ENCODE peak calls at places on chromosomes 5 and 9, in seven cellular contexts. H is heart left ventricle, D is osteoblast, S is cardiac muscle cell, V is thyroid gland, J is uterus, A is PC-9. Z is an unnamed sample.

GRCh38 chr5:4661326-4661725 is 478.8 kb upstream of the ADAMTS16 start:
- DNase-seq in H (no peak), J (no peak), D (no peak), V (no peak), S (no peak), A (no peak), Z (no peak)

GRCh38 chr5:433836-434235 is 9.1 kb upstream of the EXOC3 start:
- DNase-seq in V (no peak), D (peak; percentile 85), A (no peak), J (no peak), S (no peak), H (peak; percentile 50), Z (peak; percentile 9)

GRCh38 chr5:87541033-87541432 is 128.3 kb upstream of the CCNH start:
- DNase-seq in J (peak; percentile 73), H (peak; percentile 52), V (peak; percentile 56), A (peak; percentile 32), S (peak; percentile 66), D (peak; percentile 35), Z (peak; percentile 88)

GRCh38 chr5:178069909-178070308 is 43.4 kb upstream of the N4BP3 start:
- DNase-seq in S (peak; percentile 36), D (peak; percentile 77), V (no peak), J (no peak), H (no peak), A (peak; percentile 43), Z (no peak)

GRCh38 chr9:109010676-109011655 is 2.3 kb downstream of the CTNNAL1 start:
- DNase-seq in V (no peak), J (no peak), A (peak; percentile 33), H (no peak), S (peak; percentile 84), D (peak; percentile 76), Z (peak; percentile 78)

GRCh38 chr5:66904189-66904588 is 292.4 kb downstream of the CD180 start:
- DNase-seq in A (no peak), V (no peak), H (no peak), D (no peak), J (no peak), S (no peak), Z (no peak)

GRCh38 chr5:84382363-84383295 is 2.1 kb downstream of the EDIL3 start:
- DNase-seq in S (peak; percentile 83), A (peak; percentile 47), H (peak; percentile 70), J (peak; percentile 41), D (peak; percentile 69), V (no peak), Z (peak; percentile 62)

GRCh38 chr5:92805446-92805845 is 775.6 kb downstream of the NR2F1-AS1 start:
- DNase-seq in D (no peak), S (no peak), J (no peak), A (no peak), V (no peak), H (no peak), Z (no peak)

GRCh38 chr9:129586241-129586640 is 34.7 kb downstream of the C9orf50 start:
- DNase-seq in D (no peak), S (no peak), V (no peak), H (no peak), A (no peak), J (no peak), Z (no peak)

GRCh38 chr5:136067422-136067821 is 38.6 kb downstream of the TGFBI start:
- DNase-seq in J (no peak), D (peak; percentile 11), A (no peak), V (no peak), H (no peak), S (no peak), Z (no peak)

GRCh38 chr5:113336975-113337374 is 97.8 kb downstream of the TSSK1B start:
- DNase-seq in A (no peak), J (peak; percentile 30), S (peak; percentile 91), H (no peak), V (no peak), D (peak; percentile 71), Z (no peak)

GRCh38 chr5:131226899-131227298 is 37.0 kb upstream of the CDC42SE2 start:
- DNase-seq in V (no peak), J (no peak), D (no peak), A (no peak), H (no peak), S (no peak), Z (no peak)

GRCh38 chr9:123997665-123998277 is 13.8 kb upstream of the LHX2 start:
- DNase-seq in V (peak; percentile 23), D (no peak), H (peak; percentile 76), S (peak; percentile 41), A (no peak), J (no peak), Z (peak; percentile 49)

GRCh38 chr5:159178978-159179377 is 30.4 kb downstream of the RNF145 start:
- DNase-seq in S (peak; percentile 97), J (no peak), V (no peak), H (no peak), D (no peak), A (peak; percentile 31), Z (no peak)

GRCh38 chr5:43191740-43192557 is at the start of gene NIM1K:
- DNase-seq in A (peak; percentile 55), S (peak; percentile 60), D (peak; percentile 75), V (peak; percentile 79), H (peak; percentile 80), J (peak; percentile 57), Z (peak; percentile 79)

GRCh38 chr5:73018892-73019291 is 63.1 kb downstream of the FCHO2 start:
- DNase-seq in S (no peak), V (no peak), H (no peak), D (no peak), J (no peak), A (no peak), Z (no peak)

GRCh38 chr9:8020161-8020560 is 220.6 kb upstream of the DMAC1 start:
- DNase-seq in J (no peak), V (no peak), S (no peak), A (no peak), H (no peak), D (no peak), Z (no peak)

GRCh38 chr5:139648205-139649081 is at the start of gene CXXC5:
- DNase-seq in J (peak; percentile 83), H (peak; percentile 92), D (peak; percentile 98), A (peak; percentile 86), V (peak; percentile 88), S (peak; percentile 92), Z (peak; percentile 89)

GRCh38 chr9:128383791-128384190 is 12.6 kb downstream of the URM1 start:
- DNase-seq in D (peak; percentile 22), S (no peak), A (no peak), H (no peak), V (no peak), J (no peak), Z (no peak)

GRCh38 chr9:14307989-14308750 is 5.8 kb downstream of the NFIB start:
- DNase-seq in V (no peak), A (no peak), D (no peak), S (peak; percentile 65), J (no peak), H (no peak), Z (no peak)

GRCh38 chr9:80797841-80798688 is 891.3 kb downstream of the TLE1 start:
- DNase-seq in H (no peak), A (no peak), S (peak; percentile 4), V (no peak), J (peak; percentile 67), D (no peak), Z (no peak)

GRCh38 chr5:142689081-142689480 is 3.2 kb upstream of the FGF1 start:
- DNase-seq in S (no peak), A (no peak), D (no peak), H (no peak), V (no peak), J (no peak), Z (no peak)

GRCh38 chr9:106828965-106829364 is 34.0 kb upstream of the ZNF462 start:
- DNase-seq in S (no peak), V (no peak), D (no peak), A (no peak), H (no peak), J (no peak), Z (no peak)

GRCh38 chr5:171405615-171406014 is 13.8 kb upstream of the FGF18 start:
- DNase-seq in A (no peak), V (no peak), D (no peak), S (peak; percentile 35), H (no peak), J (no peak), Z (no peak)

DNA sequence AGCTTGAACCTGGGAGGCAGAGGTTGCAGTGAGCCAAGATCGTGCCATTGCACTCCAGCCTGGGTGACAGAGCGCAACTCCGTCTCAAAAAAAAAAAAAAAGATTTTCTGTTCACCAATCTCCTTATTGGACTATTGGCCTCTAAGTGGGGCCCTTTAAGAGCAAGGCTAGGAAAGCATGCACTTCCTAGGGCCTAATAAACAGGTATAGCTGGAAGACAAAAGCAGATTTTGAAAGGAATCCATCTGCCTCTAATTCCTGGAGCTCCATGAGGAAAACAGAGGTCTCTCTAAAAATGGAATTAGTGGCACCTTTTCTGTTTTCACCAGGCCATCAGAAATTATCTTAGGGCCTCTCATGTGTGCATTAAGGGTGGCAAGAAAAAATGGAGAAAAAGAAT is 70.0 kb downstream of the RGMB start:
- DNase-seq in D (no peak), S (no peak), A (no peak), H (no peak), V (no peak), J (no peak), Z (no peak)
- H3K27me3 ChIP-seq in D (no peaks in the 10 kb centered on the region), S (no peaks in the 10 kb centered on the region), A (no peaks in the 10 kb centered on the region), H (no peaks in the 10 kb centered on the region), V (no peaks in the 10 kb centered on the region), J (no peaks in the 10 kb centered on the region), Z (no peaks in the 10 kb centered on the region)

DNA sequence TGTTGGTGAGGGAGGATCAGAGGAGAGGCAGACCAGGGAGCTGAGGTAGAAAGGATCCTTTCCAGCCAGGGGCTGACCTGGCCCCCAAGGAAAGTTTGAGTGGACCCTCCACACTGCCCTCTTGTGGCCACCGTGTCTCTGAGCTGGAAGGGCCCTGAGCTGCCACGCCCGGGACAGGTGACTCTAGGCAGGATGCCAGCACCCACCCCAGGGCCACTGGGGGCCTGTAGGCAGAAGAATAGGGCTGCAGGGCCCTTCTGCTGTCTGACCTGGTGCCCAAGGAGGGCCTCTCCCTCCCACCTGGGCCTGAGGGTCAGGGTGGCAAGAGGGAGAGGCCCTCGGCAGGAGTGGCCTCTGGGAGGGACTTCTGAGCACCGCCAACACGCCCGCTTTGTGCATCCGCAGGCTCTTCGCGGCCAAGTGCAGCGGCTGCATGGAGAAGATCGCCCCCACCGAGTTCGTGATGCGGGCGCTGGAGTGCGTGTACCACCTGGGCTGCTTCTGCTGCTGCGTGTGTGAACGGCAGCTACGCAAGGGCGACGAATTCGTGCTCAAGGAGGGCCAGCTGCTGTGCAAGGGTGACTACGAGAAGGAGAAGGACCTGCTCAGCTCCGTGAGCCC is 76.8 kb downstream of the LMX1B start:
- DNase-seq in S (peak; percentile 29), D (peak; percentile 94), V (peak; percentile 54), A (peak; percentile 71), H (peak; percentile 71), J (no peak), Z (no peak)
- TF ChIP-seq CTCF in S (peak; percentile 71), D (peak; percentile 56), V (peak; percentile 73), A (peak; percentile 83), H (peak; percentile 71), J (no peak), Z (peak; percentile 49)

GRCh38 chr9:96168882-96169281 is 133.1 kb downstream of the HSD17B3 start:
- DNase-seq in A (no peak), H (no peak), J (no peak), V (peak; percentile 42), S (no peak), D (peak; percentile 59), Z (no peak)
- H3K27me3 ChIP-seq in A (peaks cover 69% of the 10 kb centered on the region), H (no peaks in the 10 kb centered on the region), J (no peaks in the 10 kb centered on the region), V (no peaks in the 10 kb centered on the region), S (no peaks in the 10 kb centered on the region), D (peaks cover 9% of the 10 kb centered on the region), Z (no peaks in the 10 kb centered on the region)

GRCh38 chr5:93894471-93895354 is 153.3 kb upstream of the POU5F2 start:
- DNase-seq in H (no peak), A (no peak), J (no peak), S (peak; percentile 17), V (no peak), D (no peak), Z (no peak)
- TF ChIP-seq CTCF in H (peak; percentile 18), A (peak; percentile 61), J (no peak), S (peak; percentile 53), V (peak; percentile 52), D (peak; percentile 61), Z (peak; percentile 22)

Z was measured in adrenal gland.